ENCODE peak calls at places on chromosome 1, in nine cellular contexts. K, X, W, D, O, Z, R, M and Y are unnamed samples.

GRCh38 chr1:115114308-115114707 is 25.0 kb upstream of the TSPAN2 start:
- DNase-seq in M (peak; percentile 52), K (no peak), W (no peak), Z (no peak), R (no peak), X (no peak), D (peak; percentile 45), O (no peak), Y (no peak)

GRCh38 chr1:9050803-9051202 is 18.6 kb downstream of the SLC2A5 start:
- DNase-seq in X (no peak), O (no peak), M (no peak), D (no peak), K (no peak), W (no peak), Z (no peak), R (no peak), Y (no peak)

GRCh38 chr1:214637722-214638473 is 34.9 kb downstream of the CENPF start:
- DNase-seq in W (peak; percentile 69), Z (no peak), X (no peak), M (peak; percentile 50), R (no peak), O (no peak), K (no peak), D (peak; percentile 48), Y (peak; percentile 65)

GRCh38 chr1:150127868-150128267 is 21.8 kb upstream of the PLEKHO1 start:
- DNase-seq in Z (no peak), X (no peak), R (no peak), K (no peak), M (peak; percentile 23), W (peak; percentile 33), O (no peak), D (no peak), Y (no peak)

GRCh38 chr1:2356911-2357845 is 34.2 kb downstream of the MORN1 start:
- DNase-seq in W (no peak), M (no peak), R (peak; percentile 37), D (no peak), K (peak; percentile 10), O (peak; percentile 51), Z (no peak), X (no peak), Y (no peak)

GRCh38 chr1:1437904-1438376 is 2.5 kb downstream of the VWA1 start:
- DNase-seq in Z (no peak), R (peak; percentile 69), M (peak; percentile 20), W (no peak), K (no peak), D (peak; percentile 71), O (no peak), X (no peak), Y (no peak)

GRCh38 chr1:112714313-112715263 is 544 bp downstream of the PPM1J start:
- DNase-seq in K (peak; percentile 40), D (peak; percentile 39), O (peak; percentile 72), Z (no peak), M (no peak), R (no peak), W (no peak), X (peak; percentile 55), Y (no peak)

GRCh38 chr1:26538480-26539412 is 9.2 kb downstream of the RPS6KA1 start:
- DNase-seq in W (peak; percentile 26), K (no peak), X (no peak), O (no peak), R (peak; percentile 73), D (peak; percentile 69), M (peak; percentile 17), Z (no peak), Y (peak; percentile 80)

GRCh38 chr1:107692580-107693345 is 272.2 kb downstream of the VAV3 start:
- DNase-seq in K (no peak), R (no peak), D (no peak), W (no peak), Z (no peak), M (peak; percentile 24), X (no peak), O (no peak), Y (no peak)

GRCh38 chr1:206708882-206709281 is 24.2 kb downstream of the MAPKAPK2 start:
- DNase-seq in X (no peak), D (no peak), Z (no peak), R (no peak), W (no peak), M (no peak), K (no peak), O (no peak), Y (no peak)

GRCh38 chr1:56413671-56414199 is 165.6 kb downstream of the PLPP3 start:
- DNase-seq in O (no peak), W (no peak), X (no peak), K (no peak), R (no peak), Z (no peak), M (peak; percentile 52), D (no peak), Y (no peak)

GRCh38 chr1:209063816-209064664 is 519.5 kb upstream of the CAMK1G start:
- DNase-seq in Z (no peak), M (no peak), D (no peak), X (no peak), W (no peak), R (no peak), K (no peak), O (no peak), Y (no peak)

GRCh38 chr1:173447224-173447623 is 29.9 kb upstream of the PRDX6 start:
- DNase-seq in Z (no peak), O (no peak), R (no peak), K (no peak), D (no peak), W (no peak), X (no peak), M (no peak), Y (no peak)
- H3K4me3 ChIP-seq in Z (no peak overlapping the region), O (no peak overlapping the region), R (no peak overlapping the region), K (no peak overlapping the region), D (no peak overlapping the region), W (no peak overlapping the region), X (no peak overlapping the region), M (no peak overlapping the region), Y (no peak overlapping the region)

GRCh38 chr1:65084068-65084467 is 63.9 kb upstream of the AK4 start:
- DNase-seq in W (no peak), O (no peak), K (no peak), D (peak; percentile 51), R (no peak), M (no peak), Z (no peak), X (no peak), Y (no peak)

GRCh38 chr1:65077369-65077768 is 70.6 kb upstream of the AK4 start:
- DNase-seq in D (no peak), R (no peak), X (no peak), Z (no peak), M (no peak), K (no peak), W (no peak), O (no peak), Y (no peak)

GRCh38 chr1:65083263-65083896 is 64.6 kb upstream of the AK4 start:
- DNase-seq in R (no peak), D (no peak), Z (no peak), K (no peak), X (no peak), W (peak; percentile 6), O (no peak), M (no peak), Y (no peak)

GRCh38 chr1:65079941-65080340 is 68.1 kb upstream of the AK4 start:
- DNase-seq in W (peak; percentile 50), K (no peak), Z (no peak), R (no peak), X (no peak), D (no peak), M (peak; percentile 31), O (no peak), Y (no peak)

GRCh38 chr1:65082346-65083040 is 65.5 kb upstream of the AK4 start:
- DNase-seq in X (no peak), O (no peak), R (no peak), M (no peak), K (no peak), W (no peak), Z (no peak), D (no peak), Y (no peak)
- H3K27ac ChIP-seq in X (no peak overlapping the region), O (no peak overlapping the region), R (no peak overlapping the region), M (no peak overlapping the region), K (no peak overlapping the region), W (no peak overlapping the region), Z (no peak overlapping the region), D (no peak overlapping the region), Y (no peak overlapping the region)

GRCh38 chr1:225541383-225541782 is 111.5 kb downstream of the ENAH start:
- DNase-seq in M (no peak), D (no peak), O (no peak), W (no peak), K (no peak), Z (no peak), R (no peak), X (no peak), Y (no peak)

GRCh38 chr1:225537554-225538251 is 109.9 kb upstream of the LBR start:
- DNase-seq in X (no peak), K (no peak), Z (no peak), W (no peak), M (no peak), R (no peak), O (no peak), D (no peak), Y (peak; percentile 64)

GRCh38 chr1:225539575-225539974 is 111.7 kb upstream of the LBR start:
- DNase-seq in K (no peak), M (no peak), Z (no peak), O (no peak), R (no peak), X (no peak), W (no peak), D (no peak), Y (no peak)

GRCh38 chr1:225535280-225535679 is 107.4 kb upstream of the LBR start:
- DNase-seq in O (no peak), X (no peak), K (no peak), W (no peak), Z (no peak), D (no peak), M (no peak), R (no peak), Y (no peak)

DNA sequence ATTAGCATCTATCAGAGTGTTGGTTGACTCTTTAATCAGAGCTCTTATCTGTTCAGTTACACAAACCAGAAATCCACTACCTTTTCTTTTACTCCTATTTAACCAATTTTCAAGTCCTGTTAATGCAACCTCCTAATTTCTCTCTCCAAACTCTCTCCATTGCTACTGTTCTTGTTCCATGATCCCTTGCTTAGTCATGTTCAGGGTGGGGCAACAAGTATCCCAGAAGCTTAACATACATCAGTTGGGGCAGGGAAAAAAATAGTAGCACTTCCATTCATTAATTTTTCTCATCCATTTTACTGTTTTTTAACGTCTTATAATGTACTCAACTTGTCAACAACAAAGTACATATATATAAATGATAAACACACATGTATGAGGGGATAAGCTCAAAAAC is 111.2 kb upstream of the LBR start:
- DNase-seq in R (no peak), Z (no peak), O (no peak), W (no peak), D (no peak), M (peak; percentile 26), K (no peak), X (no peak), Y (no peak)
- H3K4me1 ChIP-seq in R (no peaks in the 10 kb centered on the region), Z (no peaks in the 10 kb centered on the region), O (peaks cover 49% of the 10 kb centered on the region), W (peaks cover 4% of the 10 kb centered on the region), D (peaks cover 20% of the 10 kb centered on the region), M (no peaks in the 10 kb centered on the region), K (no peaks in the 10 kb centered on the region), X (no peaks in the 10 kb centered on the region), Y (peaks cover 71% of the 10 kb centered on the region)

DNA sequence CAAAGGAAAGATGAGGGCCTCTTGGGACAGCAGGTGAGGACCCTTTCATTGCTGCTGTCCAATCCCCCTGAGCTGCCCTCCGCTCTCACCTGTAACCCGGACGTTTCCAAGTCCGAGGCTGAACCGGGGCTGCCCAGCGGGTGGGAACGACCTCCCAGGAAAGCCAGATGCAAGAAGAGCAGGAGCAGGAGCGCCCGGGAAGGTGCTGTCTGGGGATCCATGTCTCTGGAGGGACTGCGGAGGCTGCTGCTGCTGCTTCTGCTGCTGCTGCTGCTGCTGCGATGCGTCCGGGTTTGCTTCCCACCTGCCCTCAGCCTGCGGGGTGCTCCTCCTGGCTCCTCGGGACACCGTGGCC is at the start of gene NPPB:
- DNase-seq in W (no peak), M (no peak), X (no peak), Z (no peak), K (no peak), O (no peak), D (no peak), R (no peak), Y (no peak)
- H3K4me3 ChIP-seq in W (no peak within 1 kb of the TSS), M (no peak within 1 kb of the TSS), X (no peak within 1 kb of the TSS), Z (no peak within 1 kb of the TSS), K (no peak within 1 kb of the TSS), O (no peak within 1 kb of the TSS), D (peak within 1 kb of the TSS; percentile 1), R (no peak within 1 kb of the TSS), Y (no peak within 1 kb of the TSS)